ENCODE peak calls at places on chromosomes 13 and 19, in six cellular contexts. One of them, this sample, is unnamed.

GRCh38 chr13:106709509-106709908 is 141.6 kb upstream of the ARGLU1 start:
- DNase-seq in T-helper 1 cell: no peak
- DNase-seq in AG09309: no peak
- DNase-seq in thoracic aorta: no peak
- DNase-seq in activated CD4-positive, alpha-beta T cell treated with anti-CD3 and anti-CD28 coated beads for 48 hours: no peak
- DNase-seq in astrocyte of the spinal cord: peak
- DNase-seq in this sample: peak

GRCh38 chr13:35711909-35712308 is 235.4 kb upstream of the MAB21L1 start:
- DNase-seq in AG09309: no peak
- DNase-seq in thoracic aorta: no peak
- DNase-seq in activated CD4-positive, alpha-beta T cell treated with anti-CD3 and anti-CD28 coated beads for 48 hours: no peak
- DNase-seq in T-helper 1 cell: no peak
- DNase-seq in astrocyte of the spinal cord: no peak
- DNase-seq in this sample: no peak

GRCh38 chr19:1749373-1750342 is 3.6 kb upstream of the ONECUT3 start:
- DNase-seq in T-helper 1 cell: no peak
- DNase-seq in AG09309: no peak
- DNase-seq in thoracic aorta: no peak
- DNase-seq in astrocyte of the spinal cord: no peak
- DNase-seq in activated CD4-positive, alpha-beta T cell treated with anti-CD3 and anti-CD28 coated beads for 48 hours: no peak
- DNase-seq in this sample: no peak

GRCh38 chr19:7748756-7749155 is 1.4 kb upstream of the CD209 start:
- DNase-seq in AG09309: no peak
- DNase-seq in astrocyte of the spinal cord: no peak
- DNase-seq in activated CD4-positive, alpha-beta T cell treated with anti-CD3 and anti-CD28 coated beads for 48 hours: peak
- DNase-seq in T-helper 1 cell: no peak
- DNase-seq in thoracic aorta: no peak
- DNase-seq in this sample: peak

GRCh38 chr19:51359294-51359693 is 6.9 kb downstream of the ETFB start:
- DNase-seq in thoracic aorta: no peak
- DNase-seq in AG09309: peak
- DNase-seq in astrocyte of the spinal cord: peak
- DNase-seq in activated CD4-positive, alpha-beta T cell treated with anti-CD3 and anti-CD28 coated beads for 48 hours: no peak
- DNase-seq in T-helper 1 cell: no peak
- DNase-seq in this sample: peak

GRCh38 chr19:22627526-22627925 is 6.6 kb upstream of the ZNF492 start:
- DNase-seq in thoracic aorta: no peak
- DNase-seq in AG09309: no peak
- DNase-seq in activated CD4-positive, alpha-beta T cell treated with anti-CD3 and anti-CD28 coated beads for 48 hours: no peak
- DNase-seq in T-helper 1 cell: no peak
- DNase-seq in astrocyte of the spinal cord: no peak
- DNase-seq in this sample: no peak

GRCh38 chr19:24159707-24160106 is 72.7 kb downstream of the ZNF254 start:
- DNase-seq in T-helper 1 cell: no peak
- DNase-seq in astrocyte of the spinal cord: no peak
- DNase-seq in AG09309: no peak
- DNase-seq in activated CD4-positive, alpha-beta T cell treated with anti-CD3 and anti-CD28 coated beads for 48 hours: no peak
- DNase-seq in thoracic aorta: no peak
- DNase-seq in this sample: peak

GRCh38 chr13:100529666-100530065 is 58.9 kb downstream of the GGACT start:
- DNase-seq in thoracic aorta: no peak
- DNase-seq in activated CD4-positive, alpha-beta T cell treated with anti-CD3 and anti-CD28 coated beads for 48 hours: no peak
- DNase-seq in AG09309: no peak
- DNase-seq in astrocyte of the spinal cord: no peak
- DNase-seq in T-helper 1 cell: no peak
- DNase-seq in this sample: no peak

GRCh38 chr13:97005631-97006262 is 11.5 kb upstream of the OXGR1 start:
- DNase-seq in T-helper 1 cell: no peak
- DNase-seq in astrocyte of the spinal cord: peak
- DNase-seq in AG09309: no peak
- DNase-seq in activated CD4-positive, alpha-beta T cell treated with anti-CD3 and anti-CD28 coated beads for 48 hours: no peak
- DNase-seq in thoracic aorta: no peak
- DNase-seq in this sample: peak

GRCh38 chr13:85772379-85772778 is 26.8 kb downstream of the SLITRK6 start:
- DNase-seq in thoracic aorta: no peak
- DNase-seq in astrocyte of the spinal cord: no peak
- DNase-seq in activated CD4-positive, alpha-beta T cell treated with anti-CD3 and anti-CD28 coated beads for 48 hours: no peak
- DNase-seq in AG09309: no peak
- DNase-seq in T-helper 1 cell: no peak
- DNase-seq in this sample: no peak

GRCh38 chr13:83325454-83325853 is 556.8 kb downstream of the SLITRK1 start:
- DNase-seq in thoracic aorta: no peak
- DNase-seq in activated CD4-positive, alpha-beta T cell treated with anti-CD3 and anti-CD28 coated beads for 48 hours: no peak
- DNase-seq in T-helper 1 cell: no peak
- DNase-seq in AG09309: peak
- DNase-seq in astrocyte of the spinal cord: peak
- DNase-seq in this sample: peak

GRCh38 chr19:45419396-45419795 is 4.3 kb downstream of the ERCC1 start:
- DNase-seq in T-helper 1 cell: no peak
- DNase-seq in thoracic aorta: no peak
- DNase-seq in astrocyte of the spinal cord: no peak
- DNase-seq in activated CD4-positive, alpha-beta T cell treated with anti-CD3 and anti-CD28 coated beads for 48 hours: no peak
- DNase-seq in AG09309: no peak
- DNase-seq in this sample: peak

GRCh38 chr19:32416749-32417469 is 11.3 kb downstream of the DPY19L3 start:
- DNase-seq in activated CD4-positive, alpha-beta T cell treated with anti-CD3 and anti-CD28 coated beads for 48 hours: no peak
- DNase-seq in thoracic aorta: no peak
- DNase-seq in T-helper 1 cell: no peak
- DNase-seq in astrocyte of the spinal cord: peak
- DNase-seq in AG09309: no peak
- DNase-seq in this sample: peak

GRCh38 chr19:23071087-23071511 is 45.7 kb upstream of the ZNF730 start:
- DNase-seq in astrocyte of the spinal cord: peak
- DNase-seq in activated CD4-positive, alpha-beta T cell treated with anti-CD3 and anti-CD28 coated beads for 48 hours: peak
- DNase-seq in T-helper 1 cell: no peak
- DNase-seq in AG09309: no peak
- DNase-seq in thoracic aorta: no peak
- DNase-seq in this sample: peak